ENCODE peak calls at places on chromosomes 7 and 10, in six cellular contexts. A is OCI-LY7, K is neural progenitor cell, P is HCT116, F is GM23248, D is PC-3. T is an unnamed sample.

GRCh38 chr7:47565841-47566240 is 16.1 kb downstream of the TNS3 start:
- DNase-seq in A (no peak), K (peak), P (no peak), F (no peak), D (no peak), T (no peak)

GRCh38 chr7:142718314-142718713 is 31.0 kb upstream of the PRSS1 start:
- DNase-seq in A (no peak), K (no peak), P (no peak), F (no peak), D (no peak), T (no peak)

GRCh38 chr10:30671011-30671616 is 41.6 kb upstream of the LYZL2 start:
- DNase-seq in A (peak), K (peak), P (peak), F (peak), D (peak), T (peak)

GRCh38 chr7:100435401-100436304 is 644 bp downstream of the PPP1R35 start:
- DNase-seq in A (peak), K (peak), P (no peak), F (peak), D (peak), T (peak)

GRCh38 chr7:22992874-22993840 is 20.8 kb downstream of the HYCC1 start:
- DNase-seq in A (peak), K (no peak), P (no peak), F (no peak), D (no peak), T (no peak)

GRCh38 chr7:82677064-82677463 is 233.5 kb upstream of the CACNA2D1 start:
- DNase-seq in A (peak), K (no peak), P (no peak), F (no peak), D (no peak), T (no peak)

GRCh38 chr7:47392241-47392759 is 189.6 kb downstream of the TNS3 start:
- DNase-seq in A (no peak), K (peak), P (no peak), F (peak), D (no peak), T (peak)

GRCh38 chr7:29039747-29040569 is 81.8 kb upstream of the TRIL start:
- DNase-seq in A (no peak), K (no peak), P (no peak), F (peak), D (no peak), T (no peak)

GRCh38 chr10:48742891-48743845 is 58.5 kb downstream of the WDFY4 start:
- DNase-seq in A (no peak), K (peak), P (no peak), F (no peak), D (no peak), T (no peak)

GRCh38 chr7:10237306-10237705 is 736.4 kb upstream of the PHF14 start:
- DNase-seq in A (no peak), K (no peak), P (peak), F (no peak), D (peak), T (peak)

GRCh38 chr7:137932881-137933269 is 69.0 kb downstream of the CREB3L2 start:
- DNase-seq in A (no peak), K (no peak), P (no peak), F (peak), D (peak), T (no peak)

GRCh38 chr7:142413280-142414000 is 155.6 kb upstream of the PRSS58 start:
- DNase-seq in A (no peak), K (no peak), P (no peak), F (no peak), D (no peak), T (no peak)

GRCh38 chr10:112115781-112116385 is 67.7 kb downstream of the GPAM start:
- DNase-seq in A (peak), K (peak), P (peak), F (peak), D (peak), T (peak)

GRCh38 chr7:96303105-96303685 is 18.7 kb downstream of the SLC25A13 start:
- DNase-seq in A (no peak), K (no peak), P (no peak), F (peak), D (peak), T (peak)

GRCh38 chr7:83866587-83866986 is 217.6 kb upstream of the SEMA3E start:
- DNase-seq in A (no peak), K (no peak), P (no peak), F (no peak), D (no peak), T (no peak)

GRCh38 chr7:38428040-38428439 is 154.6 kb upstream of the TARP start:
- DNase-seq in A (no peak), K (no peak), P (no peak), F (peak), D (no peak), T (no peak)

GRCh38 chr10:72688208-72688651 is 3.7 kb upstream of the MCU start:
- DNase-seq in A (no peak), K (no peak), P (no peak), F (peak), D (peak), T (peak)

GRCh38 chr7:77738871-77739270 is 42.6 kb downstream of the RSBN1L start:
- DNase-seq in A (no peak), K (no peak), P (no peak), F (peak), D (peak), T (no peak)

GRCh38 chr10:4541292-4541691 is 284.7 kb upstream of the AKR1E2 start:
- DNase-seq in A (no peak), K (no peak), P (peak), F (peak), D (peak), T (peak)

GRCh38 chr7:133354546-133355324 is 101.9 kb downstream of the EXOC4 start:
- DNase-seq in A (no peak), K (no peak), P (no peak), F (peak), D (no peak), T (no peak)

GRCh38 chr10:129090618-129091366 is 376.2 kb upstream of the MGMT start:
- DNase-seq in A (no peak), K (no peak), P (no peak), F (no peak), D (no peak), T (no peak)

GRCh38 chr10:89829262-89829886 is 128.0 kb downstream of the KIF20B start:
- DNase-seq in A (no peak), K (no peak), P (no peak), F (no peak), D (no peak), T (no peak)

GRCh38 chr10:127977368-127978009 is 70.6 kb downstream of the PTPRE start:
- DNase-seq in A (no peak), K (no peak), P (no peak), F (peak), D (peak), T (no peak)

GRCh38 chr7:44244282-44244681 is 43.5 kb downstream of the YKT6 start:
- DNase-seq in A (peak), K (peak), P (no peak), F (peak), D (peak), T (no peak)

GRCh38 chr7:81869670-81870069 is 99.8 kb upstream of the HGF start:
- DNase-seq in A (no peak), K (no peak), P (no peak), F (no peak), D (no peak), T (no peak)

GRCh38 chr7:156932006-156932405 is 17.5 kb upstream of the NOM1 start:
- DNase-seq in A (no peak), K (no peak), P (no peak), F (peak), D (peak), T (no peak)

GRCh38 chr7:27684491-27684890 is 21.8 kb upstream of the HIBADH start:
- DNase-seq in A (no peak), K (no peak), P (no peak), F (no peak), D (no peak), T (no peak)

GRCh38 chr7:24216576-24217116 is 67.3 kb upstream of the NPY start:
- DNase-seq in A (no peak), K (no peak), P (no peak), F (peak), D (peak), T (peak)

DNA sequence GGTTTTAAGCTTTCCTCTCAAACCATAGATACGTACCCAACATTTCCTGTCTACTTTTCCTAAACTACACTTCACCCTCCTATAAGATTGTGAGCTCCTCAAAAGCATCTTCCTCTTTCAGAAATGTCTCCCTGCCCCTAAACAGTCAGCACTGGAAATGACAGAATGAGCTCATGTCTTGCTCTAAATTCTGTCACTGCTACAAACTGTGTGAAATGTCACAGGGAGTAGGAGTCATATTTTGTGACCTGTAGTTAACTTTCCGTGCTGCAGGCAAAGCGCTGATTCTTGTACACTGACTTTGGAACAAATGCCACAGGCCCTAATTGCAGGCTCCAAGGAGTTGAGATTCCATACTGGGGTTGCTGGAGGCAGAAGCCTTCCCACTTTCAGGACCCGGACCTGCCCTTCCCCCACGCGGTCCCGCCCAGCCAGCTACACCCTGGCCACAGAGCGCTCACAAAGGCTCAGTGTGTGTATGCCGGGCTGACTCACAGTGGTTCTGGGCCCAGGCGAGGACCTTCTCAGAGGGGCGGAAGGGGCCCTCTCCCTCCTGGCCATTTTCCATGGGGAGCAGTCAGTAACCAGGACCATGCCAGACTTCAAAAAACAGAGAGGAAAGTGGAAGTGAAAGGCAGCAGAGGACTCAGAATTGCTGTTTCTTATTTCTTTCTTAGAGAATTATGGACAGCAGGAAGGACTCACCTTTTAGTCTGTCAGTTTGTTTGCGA is 24.1 kb downstream of the SCD start:
- DNase-seq in A (peak), K (peak), P (peak), F (peak), D (peak), T (peak)
- H3K4me3 ChIP-seq in A (peak), K (no peak), P (peak), F (peak), D (peak), T (no peak)

GRCh38 chr7:79199961-79200360 is 253.5 kb downstream of the MAGI2 start:
- DNase-seq in A (no peak), K (no peak), P (no peak), F (peak), D (peak), T (no peak)
- TF ChIP-seq EZH2phosphoT487 in A (no peak), K (no peak), P (no peak), F (no peak), D (no peak), T (no peak)

GRCh38 chr7:5838771-5839170 is 41.8 kb upstream of the OCM start:
- DNase-seq in A (no peak), K (no peak), P (no peak), F (no peak), D (no peak), T (no peak)
- H3K4me3 ChIP-seq in A (no peak), K (no peak), P (no peak), F (no peak), D (no peak), T (no peak)

DNA sequence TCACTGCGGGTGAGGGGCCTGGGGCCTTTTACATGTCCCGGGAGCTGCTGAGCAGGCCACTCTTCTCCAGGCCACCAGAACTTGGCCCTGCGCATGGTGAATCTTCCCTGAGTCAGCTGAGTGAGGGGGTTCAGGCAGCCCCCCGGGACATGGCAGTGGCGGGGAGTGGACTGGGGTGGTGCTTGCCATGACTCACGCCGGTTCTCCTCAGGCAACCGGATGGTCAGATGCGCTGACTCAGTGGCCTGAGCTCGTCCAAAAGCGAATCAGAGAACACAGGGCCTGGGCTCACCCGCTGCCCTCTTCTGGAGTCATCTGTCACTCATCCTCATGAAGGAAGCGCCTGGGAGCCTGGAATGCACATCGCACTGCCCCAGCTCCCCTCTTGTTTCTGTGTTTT is 33.5 kb downstream of the HTRA1 start:
- DNase-seq in A (no peak), K (no peak), P (peak), F (peak), D (peak), T (no peak)
- TF ChIP-seq EZH2phosphoT487 in A (no peak), K (no peak), P (no peak), F (no peak), D (no peak), T (no peak)